ENCODE peak calls at places on chromosomes 6 and 20, in five cellular contexts. R, B, Y, S and C are unnamed samples.

GRCh38 chr6:133724726-133725125 is 164.2 kb upstream of the TCF21 start:
- DNase-seq in B (no peak), Y (no peak), R (no peak), S (no peak), C (no peak)

GRCh38 chr6:16596890-16597331 is 164.3 kb downstream of the ATXN1 start:
- DNase-seq in S (peak; percentile 37), Y (no peak), B (no peak), R (no peak), C (peak; percentile 11)

GRCh38 chr6:39029156-39030011 is 19.2 kb upstream of the GLP1R start:
- DNase-seq in B (peak; percentile 23), R (peak; percentile 5), Y (peak; percentile 93), S (peak; percentile 77), C (peak; percentile 42)

GRCh38 chr6:73078908-73079610 is 146.2 kb downstream of the KHDC1L start:
- DNase-seq in R (no peak), S (no peak), B (no peak), Y (no peak), C (no peak)

GRCh38 chr20:39829255-39829654 is 859.8 kb downstream of the MAFB start:
- DNase-seq in Y (peak; percentile 53), S (peak; percentile 58), B (peak; percentile 29), R (no peak), C (no peak)

GRCh38 chr6:42864602-42865001 is 14.8 kb upstream of the RPL7L1 start:
- DNase-seq in Y (no peak), B (no peak), R (no peak), S (no peak), C (no peak)

GRCh38 chr20:45032781-45033180 is 66.5 kb downstream of the STK4 start:
- DNase-seq in B (no peak), R (no peak), S (no peak), Y (no peak), C (no peak)

GRCh38 chr6:154356690-154357089 is at the start of gene IPCEF1:
- DNase-seq in S (no peak), B (no peak), Y (no peak), R (no peak), C (no peak)

GRCh38 chr20:37574199-37574890 is 46.7 kb upstream of the BLCAP start:
- DNase-seq in S (peak; percentile 17), B (no peak), Y (no peak), R (no peak), C (no peak)

GRCh38 chr20:45059022-45059728 is 41.8 kb downstream of the KCNS1 start:
- DNase-seq in B (no peak), S (no peak), Y (no peak), R (peak; percentile 31), C (no peak)

GRCh38 chr6:29975561-29975907 is 33.2 kb downstream of the HLA-A start:
- DNase-seq in R (no peak), Y (no peak), B (no peak), S (no peak), C (no peak)

GRCh38 chr6:3421763-3422456 is 34.9 kb downstream of the SLC22A23 start:
- DNase-seq in S (no peak), R (peak; percentile 56), Y (no peak), B (no peak), C (peak; percentile 47)

GRCh38 chr6:11210386-11211138 is 21.9 kb downstream of the NEDD9 start:
- DNase-seq in R (no peak), S (no peak), Y (no peak), B (no peak), C (no peak)

GRCh38 chr6:165455488-165455887 is 146.1 kb upstream of the C6orf118 start:
- DNase-seq in B (no peak), R (no peak), Y (no peak), S (no peak), C (no peak)

GRCh38 chr6:142945071-142945445 is at the start of gene HIVEP2:
- DNase-seq in B (peak; percentile 75), Y (peak; percentile 81), R (peak; percentile 94), S (peak; percentile 86), C (peak; percentile 87)

GRCh38 chr20:34883809-34884208 is 7.4 kb downstream of the ACSS2 start:
- DNase-seq in S (no peak), R (no peak), Y (no peak), B (no peak), C (no peak)

GRCh38 chr6:136927313-136927712 is 5.2 kb downstream of the SLC35D3 start:
- DNase-seq in S (peak; percentile 51), Y (peak; percentile 57), R (peak; percentile 13), B (peak; percentile 14), C (no peak)

GRCh38 chr20:34907616-34908469 is 31.4 kb downstream of the ACSS2 start:
- DNase-seq in S (no peak), R (peak; percentile 94), Y (no peak), B (no peak), C (no peak)

GRCh38 chr6:63415286-63415685 is 95.5 kb upstream of the LGSN start:
- DNase-seq in Y (no peak), S (no peak), B (no peak), R (no peak), C (no peak)

GRCh38 chr6:14849224-14849623 is 396.6 kb upstream of the JARID2 start:
- DNase-seq in Y (no peak), S (no peak), B (peak; percentile 43), R (no peak), C (no peak)

GRCh38 chr6:45072014-45072413 is 256.1 kb upstream of the RUNX2 start:
- DNase-seq in B (no peak), R (no peak), S (no peak), Y (no peak), C (no peak)

GRCh38 chr20:22504829-22505377 is 79.5 kb downstream of the FOXA2 start:
- DNase-seq in Y (no peak), S (no peak), R (no peak), B (no peak), C (no peak)

GRCh38 chr6:14817068-14817467 is 428.8 kb upstream of the JARID2 start:
- DNase-seq in S (no peak), R (no peak), B (no peak), Y (no peak), C (no peak)

GRCh38 chr6:16345449-16346330 is 107.3 kb downstream of the GMPR start:
- DNase-seq in B (no peak), Y (no peak), S (no peak), R (peak; percentile 88), C (no peak)

GRCh38 chr6:146269482-146269881 is 240.6 kb downstream of the GRM1 start:
- DNase-seq in B (no peak), R (no peak), S (no peak), Y (no peak), C (no peak)

GRCh38 chr20:37095108-37095608 is 639 bp downstream of the RBL1 start:
- DNase-seq in B (no peak), R (no peak), Y (no peak), S (no peak), C (no peak)

GRCh38 chr6:38502423-38502822 is 137.3 kb downstream of the BTBD9 start:
- DNase-seq in Y (no peak), R (no peak), B (no peak), S (no peak), C (peak; percentile 59)

GRCh38 chr6:146700078-146700686 is 101.4 kb downstream of the ADGB start:
- DNase-seq in Y (no peak), S (peak; percentile 38), B (peak; percentile 44), R (peak; percentile 83), C (peak; percentile 92)

GRCh38 chr6:6686748-6687601 is 98.5 kb downstream of the LY86 start:
- DNase-seq in B (peak; percentile 90), S (peak; percentile 99), R (peak; percentile 93), Y (peak; percentile 97), C (peak; percentile 97)

GRCh38 chr20:52103911-52104545 is 87.6 kb downstream of the ZFP64 start:
- DNase-seq in Y (peak; percentile 70), R (peak; percentile 29), B (no peak), S (peak; percentile 69), C (no peak)

GRCh38 chr6:118748311-118749062 is 97.1 kb upstream of the CEP85L start:
- DNase-seq in B (no peak), Y (peak; percentile 56), R (peak; percentile 11), S (peak; percentile 65), C (no peak)

GRCh38 chr6:68677119-68677518 is 42.0 kb downstream of the ADGRB3 start:
- DNase-seq in B (no peak), Y (no peak), R (no peak), S (no peak), C (no peak)

GRCh38 chr6:116764961-116765841 is at the start of gene FAM162B:
- DNase-seq in S (peak; percentile 79), Y (peak; percentile 75), B (peak; percentile 40), R (peak; percentile 44), C (peak; percentile 85)

GRCh38 chr6:122717350-122717749 is 62.2 kb upstream of the FABP7 start:
- DNase-seq in Y (no peak), R (peak; percentile 68), S (no peak), B (peak; percentile 48), C (no peak)

DNA sequence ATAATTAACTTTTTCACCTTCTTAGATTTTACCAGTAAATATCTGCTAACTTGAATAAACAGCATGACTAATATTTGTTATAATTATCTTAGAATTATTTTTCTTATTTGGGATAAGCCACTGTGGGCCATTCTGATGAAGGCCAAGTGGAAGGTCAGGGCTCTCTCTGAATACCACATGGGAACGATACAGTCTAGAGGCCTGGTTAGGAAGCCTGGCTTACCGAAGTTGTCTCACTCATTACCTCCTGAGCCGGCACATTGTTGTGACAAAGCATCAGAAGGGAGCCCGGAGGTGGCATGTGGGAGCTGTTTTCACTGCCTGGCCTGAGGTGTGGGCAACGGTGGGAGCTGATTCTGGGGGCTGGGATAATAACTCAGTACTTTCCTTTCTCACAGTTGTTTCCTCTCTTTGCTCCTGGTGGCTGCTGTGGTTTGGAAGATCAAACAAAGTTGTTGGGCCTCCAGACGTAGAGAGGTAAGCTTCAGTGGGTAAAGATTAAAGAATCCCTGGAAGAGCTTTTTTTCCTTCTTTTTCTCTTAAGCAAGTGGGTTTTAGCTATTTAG is 29.2 kb downstream of the GFRA4 start:
- DNase-seq in Y (no peak), B (no peak), R (no peak), S (no peak), C (no peak)
- H2BK12ac ChIP-seq in Y (no peak overlapping the region), B (no peak overlapping the region), R (no peak overlapping the region), S (no peak overlapping the region), C (no peak overlapping the region)

GRCh38 chr20:62656205-62656918 is 14.1 kb downstream of the SLCO4A1 start:
- DNase-seq in B (no peak), Y (no peak), S (no peak), R (no peak), C (peak; percentile 98)
- H2BK12ac ChIP-seq in B (peak overlapping the region; percentile 84), Y (no peak overlapping the region), S (no peak overlapping the region), R (no peak overlapping the region), C (no peak overlapping the region)

GRCh38 chr20:16445482-16445881 is 127.8 kb downstream of the KIF16B start:
- DNase-seq in Y (no peak), S (no peak), R (no peak), B (no peak), C (no peak)

GRCh38 chr20:16444056-16444777 is 129.0 kb downstream of the KIF16B start:
- DNase-seq in S (no peak), Y (no peak), B (no peak), R (no peak), C (no peak)

GRCh38 chr20:16451970-16452369 is 121.3 kb downstream of the KIF16B start:
- DNase-seq in R (no peak), S (no peak), Y (no peak), B (no peak), C (no peak)

GRCh38 chr20:16441526-16442164 is 131.6 kb downstream of the KIF16B start:
- DNase-seq in B (no peak), Y (no peak), R (no peak), S (no peak), C (no peak)

GRCh38 chr20:16446246-16446645 is 127.0 kb downstream of the KIF16B start:
- DNase-seq in B (no peak), Y (no peak), R (no peak), S (no peak), C (no peak)
- H2BK12ac ChIP-seq in B (no peak overlapping the region), Y (no peak overlapping the region), R (no peak overlapping the region), S (no peak overlapping the region), C (no peak overlapping the region)

GRCh38 chr6:12241493-12242214 is 48.5 kb upstream of the EDN1 start:
- DNase-seq in B (no peak), Y (no peak), S (no peak), R (no peak), C (no peak)
- H2BK12ac ChIP-seq in B (no peak overlapping the region), Y (no peak overlapping the region), S (no peak overlapping the region), R (no peak overlapping the region), C (no peak overlapping the region)